ENCODE peak calls at places on chromosomes 7 and 10, in five cellular contexts. One of them, this sample, is unnamed.

GRCh38 chr7:86760236-86760635 is 116.5 kb downstream of the GRM3 start:
- DNase-seq in adrenal gland: no peak
- DNase-seq in heart left ventricle: no peak
- DNase-seq in stomach: no peak
- DNase-seq in lower leg skin: no peak
- DNase-seq in this sample: no peak

GRCh38 chr10:29908977-29909376 is 150.4 kb downstream of the JCAD start:
- DNase-seq in lower leg skin: no peak
- DNase-seq in stomach: no peak
- DNase-seq in adrenal gland: no peak
- DNase-seq in heart left ventricle: no peak
- DNase-seq in this sample: no peak

GRCh38 chr7:75537731-75538130 is 45.6 kb downstream of the SPDYE5 start:
- DNase-seq in heart left ventricle: no peak
- DNase-seq in stomach: no peak
- DNase-seq in adrenal gland: no peak
- DNase-seq in lower leg skin: peak; percentile 53
- DNase-seq in this sample: no peak

GRCh38 chr7:131502810-131503545 is 53.5 kb downstream of the PODXL start:
- DNase-seq in lower leg skin: peak; percentile 85
- DNase-seq in adrenal gland: peak; percentile 88
- DNase-seq in stomach: no peak
- DNase-seq in heart left ventricle: peak; percentile 80
- DNase-seq in this sample: peak; percentile 34

GRCh38 chr7:51045319-51046102 is 262.8 kb upstream of the GRB10 start:
- DNase-seq in adrenal gland: no peak
- DNase-seq in lower leg skin: peak; percentile 59
- DNase-seq in stomach: no peak
- DNase-seq in heart left ventricle: no peak
- DNase-seq in this sample: peak; percentile 43

GRCh38 chr10:8168836-8169235 is 114.3 kb downstream of the GATA3 start:
- DNase-seq in stomach: no peak
- DNase-seq in heart left ventricle: no peak
- DNase-seq in lower leg skin: no peak
- DNase-seq in adrenal gland: no peak
- DNase-seq in this sample: no peak

GRCh38 chr7:136194843-136195242 is 217.7 kb upstream of the MTPN start:
- DNase-seq in adrenal gland: no peak
- DNase-seq in lower leg skin: no peak
- DNase-seq in heart left ventricle: no peak
- DNase-seq in stomach: no peak
- DNase-seq in this sample: no peak

GRCh38 chr10:17423641-17424186 is 30.7 kb downstream of the ST8SIA6 start:
- DNase-seq in adrenal gland: no peak
- DNase-seq in stomach: no peak
- DNase-seq in lower leg skin: no peak
- DNase-seq in heart left ventricle: no peak
- DNase-seq in this sample: no peak

GRCh38 chr10:122490786-122491680 is 29.7 kb downstream of the HTRA1 start:
- DNase-seq in adrenal gland: no peak
- DNase-seq in lower leg skin: no peak
- DNase-seq in heart left ventricle: no peak
- DNase-seq in stomach: no peak
- DNase-seq in this sample: no peak

GRCh38 chr7:150926066-150926465 is 52.1 kb downstream of the KCNH2 start:
- DNase-seq in lower leg skin: peak; percentile 61
- DNase-seq in stomach: no peak
- DNase-seq in heart left ventricle: no peak
- DNase-seq in adrenal gland: no peak
- DNase-seq in this sample: no peak

GRCh38 chr10:43347997-43348396 is 23.4 kb upstream of the FXYD4 start:
- DNase-seq in heart left ventricle: peak; percentile 0
- DNase-seq in lower leg skin: no peak
- DNase-seq in stomach: no peak
- DNase-seq in adrenal gland: no peak
- DNase-seq in this sample: no peak

GRCh38 chr10:88395677-88396076 is 187.4 kb downstream of the RNLS start:
- DNase-seq in stomach: no peak
- DNase-seq in adrenal gland: no peak
- DNase-seq in heart left ventricle: no peak
- DNase-seq in lower leg skin: no peak
- DNase-seq in this sample: no peak

GRCh38 chr10:1188556-1189135 is 132.5 kb downstream of the WDR37 start:
- DNase-seq in lower leg skin: no peak
- DNase-seq in heart left ventricle: no peak
- DNase-seq in stomach: no peak
- DNase-seq in adrenal gland: no peak
- DNase-seq in this sample: no peak

GRCh38 chr10:1186693-1186990 is 130.5 kb downstream of the WDR37 start:
- DNase-seq in stomach: no peak
- DNase-seq in adrenal gland: no peak
- DNase-seq in lower leg skin: no peak
- DNase-seq in heart left ventricle: no peak
- DNase-seq in this sample: no peak

GRCh38 chr10:1189166-1190051 is 133.2 kb downstream of the WDR37 start:
- DNase-seq in lower leg skin: no peak
- DNase-seq in stomach: no peak
- DNase-seq in adrenal gland: no peak
- DNase-seq in heart left ventricle: no peak
- DNase-seq in this sample: peak; percentile 13

GRCh38 chr10:1187151-1187854 is 131.1 kb downstream of the WDR37 start:
- DNase-seq in adrenal gland: no peak
- DNase-seq in heart left ventricle: no peak
- DNase-seq in lower leg skin: no peak
- DNase-seq in stomach: no peak
- DNase-seq in this sample: no peak

DNA sequence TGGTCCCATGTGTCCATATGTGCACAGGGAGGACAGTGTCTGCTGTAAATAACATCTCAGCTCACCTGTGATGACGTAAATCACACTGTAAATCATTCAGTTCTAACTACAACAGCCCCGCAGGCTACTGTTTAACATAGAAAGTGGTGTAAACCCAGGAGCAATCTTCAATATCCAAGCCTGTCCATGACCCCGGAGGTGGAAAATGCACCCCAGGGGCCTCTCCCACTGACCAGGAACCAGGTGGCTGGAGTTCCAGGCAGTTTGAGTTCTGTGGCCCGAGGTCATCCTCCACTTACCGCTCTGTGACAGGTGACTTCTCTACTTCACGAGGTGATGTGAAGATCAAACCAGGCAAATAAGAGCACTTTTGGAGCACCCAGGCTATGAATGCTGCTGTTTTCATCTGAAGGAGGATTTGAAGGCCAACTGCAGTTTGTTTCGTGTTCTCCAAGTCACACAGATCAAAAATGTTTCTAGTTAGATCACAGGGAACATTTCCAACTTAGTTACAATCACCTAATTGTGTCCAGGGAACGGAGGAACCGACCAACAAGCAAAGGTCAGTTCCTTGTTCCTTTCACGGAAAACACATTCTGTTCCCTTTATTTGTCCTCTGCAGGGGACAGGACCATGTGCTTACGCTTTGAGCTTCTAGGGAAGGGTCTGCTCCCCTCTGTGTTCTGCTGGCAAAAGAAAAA is 131.8 kb downstream of the WDR37 start:
- DNase-seq in lower leg skin: no peak
- DNase-seq in stomach: no peak
- DNase-seq in heart left ventricle: no peak
- DNase-seq in adrenal gland: no peak
- DNase-seq in this sample: no peak
- TF ChIP-seq POLR2A in lower leg skin: no peak
- TF ChIP-seq POLR2A in stomach: no peak
- TF ChIP-seq POLR2A in heart left ventricle: no peak
- TF ChIP-seq POLR2A in adrenal gland: no peak
- TF ChIP-seq POLR2A in this sample: peak; percentile 13

DNA sequence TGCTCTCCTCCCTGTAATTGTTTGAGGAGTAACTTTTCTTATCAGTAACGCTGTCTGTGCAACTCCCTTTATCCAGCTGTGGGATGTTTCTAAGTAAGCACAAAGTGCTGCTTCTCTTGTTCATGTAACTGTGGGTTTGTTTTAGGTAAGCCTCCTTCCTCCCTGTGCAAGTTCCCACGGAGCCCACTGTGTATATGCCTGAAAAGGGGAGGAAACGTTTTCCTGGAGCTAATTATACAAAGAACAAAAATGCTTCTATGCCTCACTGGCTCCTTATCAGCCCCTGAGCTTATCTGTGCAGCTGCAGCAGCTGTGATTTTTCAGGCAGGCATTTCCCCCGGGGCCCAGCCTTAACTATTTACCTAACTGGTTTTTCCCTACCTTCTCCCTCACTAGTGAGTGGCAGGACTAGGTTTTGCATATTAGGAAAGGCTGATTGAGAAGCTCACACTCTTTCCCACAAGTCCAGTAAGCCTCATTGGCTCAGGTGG is 593.4 kb upstream of the GHITM start:
- DNase-seq in heart left ventricle: no peak
- DNase-seq in lower leg skin: no peak
- DNase-seq in stomach: no peak
- DNase-seq in adrenal gland: no peak
- DNase-seq in this sample: no peak
- TF ChIP-seq POLR2A in heart left ventricle: no peak
- TF ChIP-seq POLR2A in lower leg skin: no peak
- TF ChIP-seq POLR2A in stomach: no peak
- TF ChIP-seq POLR2A in adrenal gland: no peak
- TF ChIP-seq POLR2A in this sample: no peak

GRCh38 chr7:26200444-26201260 is at the start of gene HNRNPA2B1:
- DNase-seq in stomach: peak; percentile 98
- DNase-seq in heart left ventricle: peak; percentile 96
- DNase-seq in lower leg skin: peak; percentile 99
- DNase-seq in adrenal gland: peak; percentile 97
- DNase-seq in this sample: peak; percentile 98
- TF ChIP-seq POLR2A in stomach: peak; percentile 91
- TF ChIP-seq POLR2A in heart left ventricle: peak; percentile 97
- TF ChIP-seq POLR2A in lower leg skin: no peak
- TF ChIP-seq POLR2A in adrenal gland: peak; percentile 100
- TF ChIP-seq POLR2A in this sample: peak; percentile 100

GRCh38 chr7:26709210-26709990 is 155.0 kb downstream of the SKAP2 start:
- DNase-seq in stomach: no peak
- DNase-seq in heart left ventricle: no peak
- DNase-seq in lower leg skin: no peak
- DNase-seq in adrenal gland: no peak
- DNase-seq in this sample: no peak

GRCh38 chr7:26704786-26705185 is 159.6 kb downstream of the SKAP2 start:
- DNase-seq in stomach: no peak
- DNase-seq in heart left ventricle: no peak
- DNase-seq in adrenal gland: no peak
- DNase-seq in lower leg skin: no peak
- DNase-seq in this sample: no peak

GRCh38 chr7:26700893-26701292 is 163.5 kb downstream of the SKAP2 start:
- DNase-seq in heart left ventricle: no peak
- DNase-seq in stomach: no peak
- DNase-seq in adrenal gland: no peak
- DNase-seq in lower leg skin: no peak
- DNase-seq in this sample: no peak

GRCh38 chr7:26704036-26704435 is 160.4 kb downstream of the SKAP2 start:
- DNase-seq in lower leg skin: no peak
- DNase-seq in stomach: no peak
- DNase-seq in adrenal gland: no peak
- DNase-seq in heart left ventricle: no peak
- DNase-seq in this sample: no peak

GRCh38 chr7:26705567-26705966 is 158.8 kb downstream of the SKAP2 start:
- DNase-seq in stomach: no peak
- DNase-seq in lower leg skin: no peak
- DNase-seq in adrenal gland: no peak
- DNase-seq in heart left ventricle: no peak
- DNase-seq in this sample: peak; percentile 8
- TF ChIP-seq POLR2A in stomach: no peak
- TF ChIP-seq POLR2A in lower leg skin: no peak
- TF ChIP-seq POLR2A in adrenal gland: no peak
- TF ChIP-seq POLR2A in heart left ventricle: no peak
- TF ChIP-seq POLR2A in this sample: no peak

GRCh38 chr7:99551767-99552463 is at the start of gene FAM200A:
- DNase-seq in stomach: peak; percentile 87
- DNase-seq in lower leg skin: peak; percentile 97
- DNase-seq in adrenal gland: peak; percentile 91
- DNase-seq in heart left ventricle: peak; percentile 94
- DNase-seq in this sample: peak; percentile 84
- TF ChIP-seq POLR2A in stomach: no peak
- TF ChIP-seq POLR2A in lower leg skin: no peak
- TF ChIP-seq POLR2A in adrenal gland: peak; percentile 56
- TF ChIP-seq POLR2A in heart left ventricle: no peak
- TF ChIP-seq POLR2A in this sample: peak; percentile 79

DNA sequence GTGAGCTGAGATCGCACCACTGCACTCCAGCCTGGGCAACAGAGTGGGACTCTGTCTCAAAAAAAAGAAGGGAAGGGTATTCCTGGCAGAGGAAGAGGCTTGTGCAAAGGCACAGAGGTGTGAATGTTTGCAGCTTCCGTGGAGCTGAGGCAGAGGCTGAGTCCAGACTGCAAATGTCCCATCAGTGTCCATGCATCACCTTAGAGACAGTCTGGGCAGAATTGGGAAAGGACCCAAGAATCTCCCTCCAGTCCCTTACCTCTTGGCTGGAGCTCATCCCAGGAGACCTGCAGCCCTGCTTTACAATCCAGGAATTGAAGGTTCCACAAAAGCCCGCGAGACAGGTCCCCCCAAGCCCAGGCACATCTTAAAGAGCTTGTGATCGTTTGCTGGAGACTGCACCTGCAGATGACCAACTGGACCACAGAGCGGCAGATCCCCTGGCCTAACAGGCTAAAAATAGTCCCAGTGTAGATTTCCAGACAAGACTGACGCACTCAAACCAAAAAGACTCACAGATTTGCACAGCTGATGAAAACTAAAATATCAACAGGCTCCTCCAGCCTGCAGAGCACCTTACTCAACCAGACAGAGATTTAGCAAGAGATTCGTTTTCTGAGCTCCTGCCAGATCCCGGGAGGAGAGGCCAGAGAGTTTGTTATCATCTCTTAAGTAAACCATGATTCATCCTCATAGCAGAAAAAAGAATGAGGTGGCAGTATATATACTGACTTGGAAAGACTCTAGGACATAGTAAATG is 22.9 kb upstream of the NANOS1 start:
- DNase-seq in stomach: peak; percentile 69
- DNase-seq in heart left ventricle: no peak
- DNase-seq in lower leg skin: no peak
- DNase-seq in adrenal gland: peak; percentile 91
- DNase-seq in this sample: peak; percentile 64
- TF ChIP-seq POLR2A in stomach: no peak
- TF ChIP-seq POLR2A in heart left ventricle: no peak
- TF ChIP-seq POLR2A in lower leg skin: no peak
- TF ChIP-seq POLR2A in adrenal gland: no peak
- TF ChIP-seq POLR2A in this sample: no peak

This sample was measured in body of pancreas.